ENCODE peak calls at places on chromosomes 11 and 22, in five cellular contexts. P, B, C, X and E are unnamed samples.

GRCh38 chr11:3201677-3202181 is 16.9 kb downstream of the MRGPRG start:
- DNase-seq in P (no peak), B (no peak), C (no peak), X (no peak), E (no peak)

GRCh38 chr22:38417252-38418060 is 37.5 kb downstream of the KCNJ4 start:
- DNase-seq in P (no peak), B (no peak), C (no peak), X (no peak), E (no peak)

GRCh38 chr11:79439893-79440450 is 858 bp downstream of the TENM4 start:
- DNase-seq in P (peak), B (no peak), C (no peak), X (no peak), E (no peak)

GRCh38 chr22:19842386-19843106 is 12.1 kb downstream of the GNB1L start:
- DNase-seq in P (no peak), B (no peak), C (no peak), X (no peak), E (no peak)

GRCh38 chr11:70828498-70829159 is 423.7 kb downstream of the SHANK2 start:
- DNase-seq in P (no peak), B (no peak), C (no peak), X (no peak), E (no peak)

GRCh38 chr22:19606332-19607197 is 82.4 kb upstream of the CLDN5 start:
- DNase-seq in P (no peak), B (no peak), C (no peak), X (no peak), E (no peak)

GRCh38 chr11:106917973-106918372 is 100.3 kb downstream of the GUCY1A2 start:
- DNase-seq in P (peak), B (peak), C (no peak), X (peak), E (peak)

GRCh38 chr11:22657101-22657694 is 9.2 kb upstream of the GAS2 start:
- DNase-seq in P (peak), B (no peak), C (no peak), X (no peak), E (no peak)

GRCh38 chr11:129855086-129855485 is 39.4 kb downstream of the TMEM45B start:
- DNase-seq in P (no peak), B (no peak), C (no peak), X (no peak), E (no peak)

GRCh38 chr11:66524304-66525040 is 14.0 kb downstream of the BBS1 start:
- DNase-seq in P (no peak), B (no peak), C (no peak), X (no peak), E (no peak)

GRCh38 chr22:21866821-21867527 is 471 bp downstream of the MAPK1 start:
- DNase-seq in P (peak), B (no peak), C (no peak), X (no peak), E (no peak)

GRCh38 chr11:111585371-111585770 is 16.9 kb upstream of the SIK2 start:
- DNase-seq in P (no peak), B (peak), C (no peak), X (no peak), E (no peak)

GRCh38 chr22:50160947-50161346 is 9.6 kb upstream of the PANX2 start:
- DNase-seq in P (no peak), B (no peak), C (no peak), X (no peak), E (no peak)

GRCh38 chr11:94738746-94739145 is 29.4 kb upstream of the AMOTL1 start:
- DNase-seq in P (no peak), B (no peak), C (no peak), X (no peak), E (no peak)

GRCh38 chr11:110518809-110519514 is 89.2 kb downstream of the FDX1 start:
- DNase-seq in P (no peak), B (no peak), C (no peak), X (no peak), E (no peak)

GRCh38 chr22:36968249-36968964 is 50.8 kb downstream of the TST start:
- DNase-seq in P (no peak), B (no peak), C (no peak), X (no peak), E (no peak)

GRCh38 chr22:46057206-46057605 is 80.2 kb upstream of the WNT7B start:
- DNase-seq in P (no peak), B (no peak), C (no peak), X (no peak), E (peak)

GRCh38 chr22:28883917-28884753 is 763 bp downstream of the ZNRF3 start:
- DNase-seq in P (peak), B (peak), C (peak), X (no peak), E (peak)

GRCh38 chr11:2883717-2884423 is 1.7 kb downstream of the CDKN1C start:
- DNase-seq in P (peak), B (no peak), C (no peak), X (no peak), E (peak)

GRCh38 chr22:36922752-36923457 is 9.5 kb downstream of the CSF2RB start:
- DNase-seq in P (no peak), B (no peak), C (no peak), X (no peak), E (no peak)

GRCh38 chr11:115164774-115165173 is 339.4 kb downstream of the CADM1 start:
- DNase-seq in P (peak), B (no peak), C (no peak), X (no peak), E (no peak)

GRCh38 chr22:37206841-37207821 is 5.1 kb downstream of the SSTR3 start:
- DNase-seq in P (no peak), B (no peak), C (no peak), X (no peak), E (no peak)

GRCh38 chr11:69242583-69242940 is 51.4 kb upstream of the MYEOV start:
- DNase-seq in P (no peak), B (no peak), C (no peak), X (no peak), E (no peak)

GRCh38 chr11:110947100-110947499 is 234.9 kb upstream of the ARHGAP20 start:
- DNase-seq in P (no peak), B (no peak), C (no peak), X (no peak), E (no peak)

GRCh38 chr11:59261150-59261549 is 48.4 kb upstream of the MPEG1 start:
- DNase-seq in P (no peak), B (no peak), C (no peak), X (no peak), E (no peak)

GRCh38 chr11:128549256-128549944 is 38.0 kb downstream of the ETS1 start:
- DNase-seq in P (peak), B (no peak), C (no peak), X (no peak), E (no peak)

GRCh38 chr11:70204466-70204799 is 1.3 kb downstream of the FADD start:
- DNase-seq in P (no peak), B (no peak), C (no peak), X (no peak), E (no peak)

GRCh38 chr11:134539285-134539684 is 127.2 kb upstream of the B3GAT1 start:
- DNase-seq in P (no peak), B (no peak), C (no peak), X (no peak), E (no peak)

GRCh38 chr22:28438183-28438778 is 241.4 kb downstream of the TTC28 start:
- DNase-seq in P (no peak), B (no peak), C (no peak), X (no peak), E (no peak)

GRCh38 chr11:9001736-9002135 is 2.1 kb downstream of the NRIP3 start:
- DNase-seq in P (no peak), B (peak), C (no peak), X (no peak), E (no peak)

GRCh38 chr11:31821779-31822574 is 10.9 kb upstream of the PAX6 start:
- DNase-seq in P (peak), B (no peak), C (no peak), X (no peak), E (no peak)

GRCh38 chr11:99592241-99592640 is 571.5 kb downstream of the CNTN5 start:
- DNase-seq in P (no peak), B (peak), C (no peak), X (no peak), E (no peak)

GRCh38 chr11:27721505-27722116 is 21.4 kb upstream of the BDNF start:
- DNase-seq in P (peak), B (no peak), C (no peak), X (no peak), E (peak)

GRCh38 chr11:125345706-125346561 is 150.1 kb downstream of the FEZ1 start:
- DNase-seq in P (peak), B (peak), C (peak), X (peak), E (peak)

GRCh38 chr11:2387266-2387982 is 10.3 kb downstream of the CD81 start:
- DNase-seq in P (no peak), B (peak), C (no peak), X (no peak), E (peak)

GRCh38 chr11:50075856-50076255 is 43.2 kb downstream of the OR4C45 start:
- DNase-seq in P (no peak), B (no peak), C (no peak), X (no peak), E (no peak)

GRCh38 chr11:98456281-98456680 is 564.5 kb upstream of the CNTN5 start:
- DNase-seq in P (peak), B (no peak), C (no peak), X (no peak), E (no peak)

GRCh38 chr11:118565062-118565461 is 669 bp downstream of the IFT46 start:
- DNase-seq in P (peak), B (no peak), C (no peak), X (no peak), E (no peak)
- H3K4me2 ChIP-seq in P (no peak), B (peak), C (peak), X (peak), E (peak)

GRCh38 chr11:62217191-62217748 is 8.8 kb downstream of the SCGB2A1 start:
- DNase-seq in P (peak), B (no peak), C (no peak), X (peak), E (peak)
- TF ChIP-seq CTCF in P (peak), B (peak), C (peak), X (peak), E (peak)

GRCh38 chr11:43988040-43988793 is 45.8 kb downstream of the C11orf96 start:
- DNase-seq in P (no peak), B (peak), C (no peak), X (no peak), E (no peak)

GRCh38 chr11:43989162-43989961 is 46.9 kb downstream of the C11orf96 start:
- DNase-seq in P (peak), B (no peak), C (no peak), X (no peak), E (no peak)

GRCh38 chr11:43996318-43996717 is 51.5 kb upstream of the ACCSL start:
- DNase-seq in P (no peak), B (no peak), C (no peak), X (no peak), E (no peak)

GRCh38 chr11:43992834-43993637 is 50.6 kb downstream of the C11orf96 start:
- DNase-seq in P (no peak), B (peak), C (no peak), X (no peak), E (peak)

GRCh38 chr11:43992138-43992537 is 49.7 kb downstream of the C11orf96 start:
- DNase-seq in P (no peak), B (no peak), C (no peak), X (no peak), E (no peak)
- H3K4me3 ChIP-seq in P (no peak), B (no peak), C (no peak), X (no peak), E (no peak)

DNA sequence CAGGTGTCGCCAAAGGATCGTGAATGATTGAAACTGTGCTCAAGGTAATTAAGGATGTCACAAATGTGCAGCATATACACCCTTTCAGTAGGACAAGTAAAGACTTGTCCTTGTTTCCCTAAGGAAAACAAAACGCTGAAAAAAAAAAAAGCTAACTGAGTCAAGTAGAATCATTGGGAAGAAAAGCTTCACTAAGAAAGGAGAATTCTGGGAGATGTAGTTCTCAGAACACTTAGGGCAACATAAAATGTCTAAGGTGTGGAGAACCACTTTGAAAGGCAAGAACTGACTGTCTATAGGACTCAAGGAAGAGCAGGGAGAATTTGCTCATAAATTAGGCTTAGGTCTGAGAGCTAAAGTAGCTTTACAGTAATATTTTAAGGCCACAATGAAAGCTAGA is 2.9 kb upstream of the OR5T1 start:
- DNase-seq in P (peak), B (no peak), C (no peak), X (no peak), E (no peak)
- H3K4me2 ChIP-seq in P (no peak), B (no peak), C (no peak), X (no peak), E (no peak)

GRCh38 chr11:126791446-126791845 is 209.1 kb downstream of the KIRREL3 start:
- DNase-seq in P (peak), B (no peak), C (no peak), X (no peak), E (no peak)

GRCh38 chr11:126791991-126792390 is 208.6 kb downstream of the KIRREL3 start:
- DNase-seq in P (no peak), B (peak), C (no peak), X (no peak), E (no peak)

GRCh38 chr11:126793596-126793995 is 207.0 kb downstream of the KIRREL3 start:
- DNase-seq in P (no peak), B (no peak), C (no peak), X (no peak), E (no peak)

DNA sequence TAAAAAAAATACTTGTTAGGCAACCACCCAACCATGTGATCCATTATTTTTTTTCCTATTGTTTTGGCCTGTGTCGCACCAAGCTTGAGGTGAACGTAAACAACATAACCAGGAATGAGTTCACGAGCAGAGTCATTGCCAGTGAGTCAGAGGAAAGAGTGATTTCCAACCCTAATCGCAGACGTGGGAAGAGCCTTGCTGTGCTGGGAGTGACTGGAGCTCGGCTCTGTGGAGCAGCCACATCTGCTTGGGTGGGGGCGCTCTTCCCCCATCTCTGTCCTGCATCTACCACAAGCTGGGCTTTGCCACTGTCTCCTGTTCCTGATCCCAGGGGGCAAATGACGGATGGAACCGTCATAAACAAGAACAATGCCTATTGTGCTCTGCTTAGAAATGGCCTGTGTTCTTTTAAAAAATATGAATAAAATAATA is 210.0 kb downstream of the KIRREL3 start:
- DNase-seq in P (peak), B (peak), C (no peak), X (no peak), E (no peak)
- TF ChIP-seq CTCF in P (peak), B (peak), C (peak), X (no peak), E (no peak)

DNA sequence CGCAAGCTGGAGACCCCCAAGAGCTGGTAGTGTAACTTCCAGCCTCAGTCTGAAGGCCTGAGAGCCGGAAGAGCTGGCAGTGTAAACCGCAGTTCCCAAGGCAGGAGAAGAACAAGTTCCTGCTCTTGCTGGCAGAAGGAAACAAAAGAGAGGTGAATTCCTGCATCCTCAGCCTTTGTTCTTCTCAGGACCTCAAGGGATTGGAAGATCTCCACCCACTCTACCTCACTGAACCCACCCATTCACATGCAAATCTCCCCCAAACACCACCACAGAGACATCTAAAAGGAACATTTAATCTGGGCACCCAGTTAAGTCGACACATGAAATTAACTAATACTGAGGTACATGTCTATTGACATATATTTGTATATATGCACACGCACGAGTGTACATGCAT is 1310.3 kb downstream of the TBC1D22A start:
- DNase-seq in P (peak), B (no peak), C (no peak), X (no peak), E (no peak)
- H3K4me3 ChIP-seq in P (no peak), B (no peak), C (no peak), X (no peak), E (no peak)

DNA sequence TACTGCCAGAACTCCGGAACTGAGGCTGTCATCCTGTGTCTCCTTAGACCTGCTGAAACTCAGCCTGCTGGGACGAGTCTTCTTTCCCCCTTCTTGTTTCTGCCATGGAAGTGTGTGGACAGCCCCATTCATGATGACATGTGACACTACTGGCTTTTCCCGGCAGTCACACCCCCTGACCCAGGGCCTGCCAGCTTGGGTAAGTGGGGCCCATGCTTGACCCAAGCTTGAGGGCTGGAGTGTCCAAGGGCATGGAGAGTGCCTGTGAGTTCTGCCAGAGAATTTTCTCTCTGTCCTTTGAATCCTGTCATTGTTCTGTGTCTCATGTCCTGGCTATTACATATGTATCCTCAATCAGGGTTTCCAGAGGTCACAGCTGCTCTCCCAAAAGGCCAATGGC is 73.1 kb downstream of the KIAA1671 start:
- DNase-seq in P (no peak), B (no peak), C (no peak), X (peak), E (no peak)
- H3K4me2 ChIP-seq in P (no peak), B (no peak), C (peak), X (no peak), E (no peak)

GRCh38 chr22:41578114-41578513 is 11.5 kb downstream of the PMM1 start:
- DNase-seq in P (no peak), B (no peak), C (no peak), X (no peak), E (no peak)

GRCh38 chr22:41582694-41583093 is 6.9 kb downstream of the PMM1 start:
- DNase-seq in P (no peak), B (no peak), C (no peak), X (no peak), E (no peak)

GRCh38 chr22:41579297-41579996 is 10.2 kb downstream of the PMM1 start:
- DNase-seq in P (no peak), B (no peak), C (no peak), X (no peak), E (no peak)

GRCh38 chr22:41578818-41579217 is 10.8 kb downstream of the PMM1 start:
- DNase-seq in P (no peak), B (no peak), C (no peak), X (no peak), E (no peak)

GRCh38 chr22:41579997-41580355 is 9.7 kb downstream of the PMM1 start:
- DNase-seq in P (no peak), B (no peak), C (no peak), X (no peak), E (no peak)
- TF ChIP-seq CTCF in P (no peak), B (no peak), C (no peak), X (no peak), E (no peak)